ENCODE peak calls at places on chromosome 19, in five cellular contexts. J, I, D, F and Q are unnamed samples.

GRCh38 chr19:8126008-8126407 is 23.4 kb downstream of the FBN3 start:
- DNase-seq in J (no peak), I (no peak), D (no peak), F (no peak), Q (peak; percentile 68)

GRCh38 chr19:56720281-56720680 is 48.7 kb upstream of the ZNF835 start:
- DNase-seq in J (no peak), I (no peak), D (no peak), F (peak; percentile 33), Q (no peak)

GRCh38 chr19:57302020-57302465 is 18.2 kb upstream of the ZNF543 start:
- DNase-seq in J (no peak), I (no peak), D (no peak), F (no peak), Q (no peak)

GRCh38 chr19:57377498-57378146 is 12.0 kb upstream of the ZNF548 start:
- DNase-seq in J (no peak), I (no peak), D (no peak), F (no peak), Q (no peak)

GRCh38 chr19:39308531-39309304 is 11.9 kb downstream of the LRFN1 start:
- DNase-seq in J (peak; percentile 75), I (no peak), D (no peak), F (peak; percentile 58), Q (no peak)

GRCh38 chr19:8233370-8233769 is 24.2 kb downstream of the CERS4 start:
- DNase-seq in J (no peak), I (no peak), D (no peak), F (no peak), Q (no peak)

GRCh38 chr19:39645800-39646411 is 9.8 kb upstream of the LGALS16 start:
- DNase-seq in J (peak; percentile 48), I (no peak), D (peak; percentile 38), F (no peak), Q (no peak)

GRCh38 chr19:16115309-16116039 is 3.8 kb downstream of the RAB8A start:
- DNase-seq in J (no peak), I (no peak), D (no peak), F (no peak), Q (no peak)

GRCh38 chr19:862529-863304 is 3.3 kb downstream of the CFD start:
- DNase-seq in J (peak; percentile 88), I (peak; percentile 86), D (peak; percentile 79), F (peak; percentile 91), Q (no peak)

GRCh38 chr19:12868540-12869112 is 12.6 kb downstream of the DNASE2 start:
- DNase-seq in J (no peak), I (no peak), D (peak; percentile 62), F (peak; percentile 63), Q (no peak)

GRCh38 chr19:5804516-5805464 is at the start of gene NRTN:
- DNase-seq in J (peak; percentile 84), I (no peak), D (no peak), F (peak; percentile 82), Q (no peak)

GRCh38 chr19:35790981-35791813 is 15.8 kb downstream of the ARHGAP33 start:
- DNase-seq in J (no peak), I (no peak), D (peak; percentile 41), F (no peak), Q (no peak)

GRCh38 chr19:33667141-33667540 is 45.4 kb downstream of the CHST8 start:
- DNase-seq in J (no peak), I (no peak), D (no peak), F (no peak), Q (no peak)

GRCh38 chr19:56946164-56946563 is 105.6 kb upstream of the PEG3 start:
- DNase-seq in J (no peak), I (no peak), D (no peak), F (peak; percentile 75), Q (no peak)

GRCh38 chr19:57552432-57552831 is 7.2 kb downstream of the ZNF550 start:
- DNase-seq in J (no peak), I (no peak), D (no peak), F (no peak), Q (no peak)

GRCh38 chr19:30696514-30696913 is 324.3 kb downstream of the ZNF536 start:
- DNase-seq in J (peak; percentile 75), I (no peak), D (peak; percentile 41), F (peak; percentile 52), Q (no peak)
- TF ChIP-seq CTCF in J (peak; percentile 67), I (peak; percentile 42), D (peak; percentile 26), F (no peak), Q (peak; percentile 65)

GRCh38 chr19:3968556-3969434 is 2.1 kb downstream of the DAPK3 start:
- DNase-seq in J (peak; percentile 96), I (peak; percentile 81), D (no peak), F (peak; percentile 57), Q (peak; percentile 88)

GRCh38 chr19:3970313-3970807 is 539 bp downstream of the DAPK3 start:
- DNase-seq in J (peak; percentile 22), I (no peak), D (no peak), F (no peak), Q (no peak)

GRCh38 chr19:3975144-3975543 is 4.2 kb upstream of the DAPK3 start:
- DNase-seq in J (no peak), I (no peak), D (no peak), F (no peak), Q (no peak)

GRCh38 chr19:3969435-3970312 is 1.2 kb downstream of the DAPK3 start:
- DNase-seq in J (peak; percentile 54), I (no peak), D (no peak), F (no peak), Q (no peak)

GRCh38 chr19:3970808-3971598 is at the start of gene DAPK3:
- DNase-seq in J (peak; percentile 99), I (peak; percentile 97), D (peak; percentile 99), F (peak; percentile 98), Q (peak; percentile 98)
- TF ChIP-seq CTCF in J (no peak), I (peak; percentile 13), D (no peak), F (no peak), Q (no peak)

GRCh38 chr19:41933131-41933458 is 4.8 kb upstream of the ERFL start:
- DNase-seq in J (no peak), I (no peak), D (no peak), F (no peak), Q (no peak)

GRCh38 chr19:41930322-41930722 is 2.1 kb upstream of the ERFL start:
- DNase-seq in J (no peak), I (no peak), D (no peak), F (no peak), Q (no peak)

GRCh38 chr19:41932259-41933130 is 4.2 kb upstream of the ERFL start:
- DNase-seq in J (no peak), I (no peak), D (no peak), F (peak; percentile 68), Q (no peak)

GRCh38 chr19:41929536-41930071 is 1.4 kb upstream of the ERFL start:
- DNase-seq in J (no peak), I (no peak), D (no peak), F (no peak), Q (no peak)

GRCh38 chr19:41930926-41931592 is 2.8 kb upstream of the ERFL start:
- DNase-seq in J (peak; percentile 51), I (no peak), D (peak; percentile 46), F (no peak), Q (no peak)
- TF ChIP-seq CTCF in J (peak; percentile 49), I (peak; percentile 28), D (peak; percentile 51), F (peak; percentile 20), Q (peak; percentile 61)

GRCh38 chr19:9566729-9567128 is 17.6 kb downstream of the ZNF121 start:
- DNase-seq in J (no peak), I (no peak), D (no peak), F (no peak), Q (no peak)
- TF ChIP-seq CTCF in J (no peak), I (no peak), D (no peak), F (no peak), Q (peak; percentile 22)

DNA sequence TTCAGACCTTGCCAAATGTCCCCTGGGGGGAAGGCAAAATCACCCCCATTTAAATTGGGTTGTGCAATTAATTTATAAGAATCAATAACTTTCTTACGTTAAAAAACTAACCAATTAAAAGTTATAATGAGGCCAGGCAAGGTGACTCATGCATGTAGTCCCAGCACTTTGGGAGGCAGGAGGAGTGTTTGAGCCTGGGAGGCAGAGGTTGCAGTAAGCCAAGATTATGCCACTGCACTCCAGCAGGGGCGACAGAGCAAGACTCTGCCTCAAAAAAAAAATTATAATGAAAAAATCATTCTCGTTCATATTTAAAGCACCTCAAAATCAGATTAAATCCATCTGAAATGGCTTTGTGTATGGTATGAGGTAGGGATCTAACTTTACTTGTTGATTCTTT is 18.4 kb upstream of the SIGLEC14 start:
- DNase-seq in J (no peak), I (no peak), D (no peak), F (no peak), Q (no peak)
- TF ChIP-seq CTCF in J (no peak), I (no peak), D (no peak), F (peak; percentile 47), Q (peak; percentile 22)

GRCh38 chr19:51786651-51787494 is 8.1 kb upstream of the FPR3 start:
- DNase-seq in J (no peak), I (no peak), D (no peak), F (no peak), Q (no peak)

GRCh38 chr19:51779703-51780102 is 15.3 kb upstream of the FPR3 start:
- DNase-seq in J (no peak), I (no peak), D (no peak), F (no peak), Q (no peak)

GRCh38 chr19:51784922-51785690 is 9.9 kb upstream of the FPR3 start:
- DNase-seq in J (no peak), I (peak; percentile 78), D (peak; percentile 37), F (no peak), Q (no peak)

GRCh38 chr19:51784109-51784785 is 10.7 kb upstream of the FPR3 start:
- DNase-seq in J (no peak), I (no peak), D (no peak), F (no peak), Q (no peak)

DNA sequence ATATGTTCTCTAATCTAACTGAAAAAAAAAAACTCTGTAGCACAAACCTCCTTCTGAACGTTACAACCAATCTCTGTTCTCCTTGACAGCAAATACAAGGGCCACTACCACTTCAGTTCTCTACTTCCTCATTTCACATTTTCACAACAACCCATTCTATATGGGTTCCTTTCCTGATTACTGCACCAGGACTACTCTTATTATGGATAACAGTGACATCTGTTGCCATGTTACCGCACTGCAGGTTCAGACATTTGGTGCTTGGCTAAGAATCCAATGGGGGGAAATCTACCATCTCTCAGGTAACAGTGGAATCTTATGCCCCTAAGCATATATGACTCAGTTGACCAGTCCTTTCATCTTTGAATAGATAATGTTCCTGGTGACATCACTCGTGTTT is 11.6 kb upstream of the FPR3 start:
- DNase-seq in J (no peak), I (no peak), D (peak; percentile 1), F (no peak), Q (no peak)
- TF ChIP-seq CTCF in J (peak; percentile 29), I (no peak), D (no peak), F (peak; percentile 58), Q (peak; percentile 36)

GRCh38 chr19:17376935-17377600 is at the start of gene PLVAP:
- DNase-seq in J (no peak), I (peak; percentile 50), D (no peak), F (no peak), Q (no peak)
- TF ChIP-seq CTCF in J (no peak), I (no peak), D (no peak), F (no peak), Q (no peak)

GRCh38 chr19:42831221-42832019 is 48.1 kb downstream of the PSG1 start:
- DNase-seq in J (no peak), I (no peak), D (no peak), F (no peak), Q (no peak)
- TF ChIP-seq CTCF in J (no peak), I (no peak), D (no peak), F (no peak), Q (no peak)